ENCODE peak calls at places on chromosomes 12 and 14, in four cellular contexts. K, P, X and E are unnamed samples. For H3K4me1, the result is how much of the 10 kb centered on the place peaks cover.

GRCh38 chr12:25550186-25550585 is 2.9 kb downstream of the LMNTD1 start:
- DNase-seq in K (no peak), X (no peak), P (peak), E (no peak)

GRCh38 chr12:50057000-50057841 is at the start of gene ASIC1:
- DNase-seq in X (peak), K (peak), P (peak), E (peak)

GRCh38 chr14:76019676-76020075 is 34.1 kb downstream of the IFT43 start:
- DNase-seq in K (no peak), P (no peak), X (no peak), E (peak)

GRCh38 chr12:64506955-64507354 is 55.0 kb downstream of the TBK1 start:
- DNase-seq in K (no peak), X (no peak), P (no peak), E (no peak)

GRCh38 chr14:50599700-50600444 is 39.9 kb downstream of the ATL1 start:
- DNase-seq in K (no peak), X (no peak), P (peak), E (peak)

GRCh38 chr14:91872011-91872476 is 4.7 kb upstream of the TC2N start:
- DNase-seq in X (no peak), K (no peak), P (peak), E (no peak)

GRCh38 chr12:102907918-102908317 is 9.1 kb downstream of the PAH start:
- DNase-seq in X (no peak), K (no peak), P (no peak), E (no peak)

GRCh38 chr12:92829683-92830282 is 99.3 kb downstream of the EEA1 start:
- DNase-seq in X (no peak), P (no peak), K (no peak), E (no peak)

GRCh38 chr14:61559641-61560201 is 135.6 kb upstream of the HIF1A start:
- DNase-seq in K (no peak), X (no peak), P (no peak), E (no peak)

GRCh38 chr14:59482471-59483331 is 1.5 kb downstream of the L3HYPDH start:
- DNase-seq in X (no peak), P (peak), K (no peak), E (peak)

GRCh38 chr14:77980475-77981321 is 180.8 kb downstream of the ADCK1 start:
- DNase-seq in K (peak), P (no peak), X (peak), E (no peak)

GRCh38 chr12:53703746-53704145 is 23.5 kb downstream of the CALCOCO1 start:
- DNase-seq in X (no peak), P (peak), K (no peak), E (no peak)

GRCh38 chr12:42725839-42726238 is 136.3 kb upstream of the PRICKLE1 start:
- DNase-seq in K (no peak), X (no peak), P (peak), E (no peak)

GRCh38 chr14:104142136-104143041 is 4.0 kb downstream of the KIF26A start:
- DNase-seq in P (no peak), X (no peak), K (peak), E (no peak)

GRCh38 chr14:105861985-105862465 is 335.6 kb downstream of the TMEM121 start:
- DNase-seq in X (no peak), K (peak), P (no peak), E (peak)

GRCh38 chr14:104801284-104802119 is 601 bp downstream of the ZBTB42 start:
- DNase-seq in X (no peak), K (no peak), P (no peak), E (no peak)

GRCh38 chr12:54304187-54304810 is 3.5 kb upstream of the NFE2 start:
- DNase-seq in K (peak), P (peak), X (peak), E (peak)

GRCh38 chr12:132743831-132744230 is 17.8 kb downstream of the ANKLE2 start:
- DNase-seq in X (no peak), P (no peak), K (no peak), E (no peak)

GRCh38 chr12:89525002-89525823 is 617 bp upstream of the GALNT4 start:
- DNase-seq in X (peak), K (peak), P (peak), E (peak)

GRCh38 chr14:99168330-99168729 is 103.7 kb downstream of the BCL11B start:
- DNase-seq in K (no peak), X (no peak), P (no peak), E (no peak)

GRCh38 chr14:21428930-21429329 is 27.0 kb downstream of the CHD8 start:
- DNase-seq in P (no peak), K (no peak), X (no peak), E (no peak)

GRCh38 chr14:104708606-104709268 is 15.3 kb upstream of the ADSS1 start:
- DNase-seq in P (peak), K (no peak), X (peak), E (peak)

GRCh38 chr12:46357438-46358324 is 14.9 kb downstream of the SLC38A2 start:
- DNase-seq in X (no peak), P (peak), K (no peak), E (no peak)

GRCh38 chr14:58100735-58101368 is 51.2 kb downstream of the ARMH4 start:
- DNase-seq in K (no peak), P (peak), X (no peak), E (no peak)

GRCh38 chr14:86672071-86672470 is 1142.1 kb downstream of the FLRT2 start:
- DNase-seq in P (no peak), K (no peak), X (no peak), E (no peak)

GRCh38 chr12:2615665-2616387 is 178.9 kb upstream of the FKBP4 start:
- DNase-seq in X (no peak), P (no peak), K (no peak), E (no peak)

GRCh38 chr14:72513994-72514659 is 379.8 kb downstream of the DPF3 start:
- DNase-seq in X (no peak), K (no peak), P (peak), E (peak)

GRCh38 chr12:120261951-120262851 is 3.3 kb downstream of the PXN start:
- DNase-seq in K (no peak), X (no peak), P (peak), E (no peak)

DNA sequence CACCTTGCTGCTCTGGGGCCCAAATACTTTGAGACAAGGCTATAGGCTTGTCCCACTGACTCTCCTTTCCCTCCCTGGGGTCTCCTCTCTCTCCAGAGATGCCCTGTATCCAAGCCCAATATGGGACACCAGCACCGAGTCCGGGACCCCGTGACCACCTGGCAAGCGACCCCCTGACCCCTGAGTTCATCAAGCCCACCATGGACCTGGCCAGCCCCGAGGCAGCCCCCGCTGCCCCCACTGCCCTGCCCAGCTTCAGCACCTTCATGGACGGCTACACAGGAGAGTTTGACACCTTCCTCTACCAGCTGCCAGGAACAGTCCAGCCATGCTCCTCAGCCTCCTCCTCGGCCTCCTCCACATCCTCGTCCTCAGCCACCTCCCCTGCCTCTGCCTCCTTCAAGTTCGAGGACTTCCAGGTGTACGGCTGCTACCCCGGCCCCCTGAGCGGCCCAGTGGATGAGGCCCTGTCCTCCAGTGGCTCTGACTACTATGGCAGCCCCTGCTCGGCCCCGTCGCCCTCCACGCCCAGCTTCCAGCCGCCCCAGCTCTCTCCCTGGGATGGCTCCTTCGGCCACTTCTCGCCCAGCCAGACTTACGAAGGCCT is 3.1 kb downstream of the NR4A1 start:
- DNase-seq in K (no peak), P (no peak), X (no peak), E (no peak)
- H3K4me1 ChIP-seq in K (under half), P (under half), X (under half), E (under half)

GRCh38 chr14:37711499-37712475 is 116.4 kb downstream of the TTC6 start:
- DNase-seq in P (no peak), X (no peak), K (no peak), E (no peak)
- H3K4me1 ChIP-seq in P (under half), X (under half), K (under half), E (under half)

GRCh38 chr12:100951756-100952155 is 157.2 kb downstream of the ANO4 start:
- DNase-seq in X (no peak), K (no peak), P (no peak), E (no peak)

GRCh38 chr12:100953217-100953616 is 158.6 kb downstream of the ANO4 start:
- DNase-seq in X (no peak), P (peak), K (no peak), E (no peak)

GRCh38 chr12:100955139-100955538 is 160.6 kb downstream of the ANO4 start:
- DNase-seq in P (peak), K (no peak), X (no peak), E (no peak)

GRCh38 chr12:100954118-100954517 is 159.5 kb downstream of the ANO4 start:
- DNase-seq in X (no peak), P (no peak), K (no peak), E (no peak)

GRCh38 chr12:100953677-100954076 is 159.1 kb downstream of the ANO4 start:
- DNase-seq in P (no peak), X (no peak), K (no peak), E (no peak)
- H3K4me1 ChIP-seq in P (under half), X (under half), K (under half), E (under half)

DNA sequence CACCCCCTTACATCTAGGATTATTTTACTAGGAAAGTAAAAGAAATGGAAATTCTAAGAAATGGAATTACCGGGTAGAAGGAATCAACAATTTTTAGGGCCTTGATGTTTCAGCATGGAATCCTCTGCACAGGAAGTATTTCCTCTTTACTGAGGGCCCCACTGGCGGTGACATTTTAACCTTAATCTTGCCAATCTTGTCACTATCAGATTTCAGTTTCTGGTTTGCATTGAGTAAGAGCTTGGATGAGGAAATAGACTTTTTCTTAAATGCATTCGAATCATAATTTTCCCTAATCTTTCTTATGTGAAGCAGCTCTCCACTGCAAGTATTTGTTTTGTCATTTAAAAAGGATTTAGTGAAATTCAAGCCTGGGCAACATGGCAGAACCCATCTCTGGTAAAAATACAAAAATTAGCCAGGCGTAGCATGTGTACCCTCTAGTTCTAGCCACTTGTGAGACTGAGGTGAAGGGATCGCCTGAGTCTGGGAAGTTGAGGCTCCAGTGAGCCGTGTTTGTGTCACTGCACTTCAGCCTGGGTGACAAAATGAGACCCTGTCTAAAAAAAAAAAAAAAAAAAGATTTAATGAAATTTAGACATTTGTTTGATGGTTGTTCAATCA is 40.7 kb downstream of the TPCN1 start:
- DNase-seq in K (peak), X (no peak), P (no peak), E (peak)
- H3K4me1 ChIP-seq in K (under half), X (under half), P (under half), E (under half)

GRCh38 chr14:74661726-74662450 is 49.9 kb upstream of the LTBP2 start:
- DNase-seq in P (no peak), X (no peak), K (no peak), E (no peak)
- H3K4me1 ChIP-seq in P (under half), X (under half), K (under half), E (under half)

GRCh38 chr12:32110942-32111341 is 4.3 kb downstream of the BICD1 start:
- DNase-seq in K (no peak), X (no peak), P (no peak), E (no peak)
- H3K4me1 ChIP-seq in K (under half), X (under half), P (under half), E (half or more)